ENCODE peak calls at places on chromosomes 6 and 20, in four cellular contexts. X, P, R and I are unnamed samples. For H3K27me3 and H3K36me3, the result is how much of the 10 kb centered on the place peaks cover.

GRCh38 chr6:110714143-110714542 is 101.1 kb downstream of the CDK19 start:
- DNase-seq in X (no peak), P (peak), R (no peak), I (no peak)

GRCh38 chr6:13427838-13428527 is 59.4 kb downstream of the GFOD1 start:
- DNase-seq in X (no peak), P (no peak), R (no peak), I (peak)

GRCh38 chr6:126252154-126252553 is 87.8 kb upstream of the CENPW start:
- DNase-seq in X (no peak), P (no peak), R (no peak), I (peak)

GRCh38 chr6:108156180-108156937 is 9.5 kb upstream of the NR2E1 start:
- DNase-seq in X (no peak), P (no peak), R (peak), I (peak)

GRCh38 chr6:34032856-34033255 is 113.0 kb downstream of the GRM4 start:
- DNase-seq in X (no peak), P (no peak), R (no peak), I (no peak)

GRCh38 chr20:59824711-59825562 is 108.5 kb downstream of the SYCP2 start:
- DNase-seq in X (no peak), P (no peak), R (no peak), I (peak)

GRCh38 chr6:39430968-39431523 is 108.5 kb upstream of the KCNK16 start:
- DNase-seq in X (peak), P (no peak), R (peak), I (peak)

GRCh38 chr6:112851141-112851540 is 504.0 kb downstream of the RFPL4B start:
- DNase-seq in X (no peak), P (no peak), R (no peak), I (no peak)

GRCh38 chr6:137715589-137716045 is 151.4 kb upstream of the TNFAIP3 start:
- DNase-seq in X (no peak), P (no peak), R (peak), I (no peak)

GRCh38 chr6:155770313-155770712 is 314.7 kb upstream of the NOX3 start:
- DNase-seq in X (no peak), P (no peak), R (no peak), I (no peak)

GRCh38 chr20:36852187-36852586 is 23.8 kb upstream of the TLDC2 start:
- DNase-seq in X (no peak), P (no peak), R (peak), I (no peak)

GRCh38 chr6:28252507-28252975 is 472 bp upstream of the ZKSCAN4 start:
- DNase-seq in X (no peak), P (no peak), R (no peak), I (peak)

GRCh38 chr6:170033666-170034065 is 257.2 kb downstream of the DLL1 start:
- DNase-seq in X (peak), P (no peak), R (no peak), I (no peak)

GRCh38 chr20:59822291-59823029 is 111.0 kb downstream of the SYCP2 start:
- DNase-seq in X (no peak), P (no peak), R (no peak), I (peak)

GRCh38 chr20:17762243-17762872 is 62.6 kb downstream of the BANF2 start:
- DNase-seq in X (no peak), P (no peak), R (no peak), I (no peak)

GRCh38 chr6:42984924-42985475 is 630 bp downstream of the PPP2R5D start:
- DNase-seq in X (no peak), P (peak), R (peak), I (peak)

GRCh38 chr6:136294621-136295020 is 5.0 kb upstream of the BCLAF1 start:
- DNase-seq in X (no peak), P (no peak), R (no peak), I (no peak)

GRCh38 chr6:29926795-29927427 is 15.4 kb upstream of the HLA-A start:
- DNase-seq in X (peak), P (peak), R (peak), I (peak)

GRCh38 chr6:113998811-113999210 is 27.9 kb upstream of the HDAC2 start:
- DNase-seq in X (no peak), P (no peak), R (no peak), I (no peak)

GRCh38 chr6:113995632-113996031 is 24.7 kb upstream of the HDAC2 start:
- DNase-seq in X (no peak), P (peak), R (peak), I (no peak)

GRCh38 chr6:113999284-113999683 is 28.3 kb upstream of the HDAC2 start:
- DNase-seq in X (no peak), P (no peak), R (no peak), I (no peak)

GRCh38 chr6:113997106-113997505 is 26.2 kb upstream of the HDAC2 start:
- DNase-seq in X (no peak), P (peak), R (peak), I (no peak)

DNA sequence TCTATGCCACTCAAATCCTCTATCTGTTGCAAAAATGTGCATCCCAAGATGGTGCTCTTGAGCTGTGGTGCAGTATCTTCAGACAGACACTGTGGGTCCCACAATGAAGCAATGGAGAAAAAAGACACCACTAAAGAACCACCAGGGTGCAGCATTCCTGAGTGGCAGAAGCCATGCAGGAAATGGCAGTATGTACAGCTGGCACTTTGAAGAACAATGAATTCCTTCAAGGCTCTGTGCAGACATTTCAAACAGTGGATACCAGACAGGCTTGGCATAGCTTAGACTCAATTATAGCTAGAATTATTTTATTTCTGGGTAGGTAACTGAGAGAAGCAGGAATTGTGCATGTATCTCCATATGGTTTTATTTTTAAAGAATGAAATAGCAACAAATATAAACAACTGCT is 24.0 kb upstream of the HDAC2 start:
- DNase-seq in X (no peak), P (peak), R (peak), I (peak)
- H3K4me3 ChIP-seq in X (no peak), P (no peak), R (peak), I (no peak)

GRCh38 chr6:37536462-37537225 is 37.0 kb upstream of the CCDC167 start:
- DNase-seq in X (no peak), P (no peak), R (no peak), I (peak)
- H3K27me3 ChIP-seq in X (half or more), P (half or more), R (half or more), I (under half)

GRCh38 chr6:147267658-147268057 is 63.4 kb downstream of the STXBP5 start:
- DNase-seq in X (no peak), P (no peak), R (no peak), I (no peak)
- H3K36me3 ChIP-seq in X (under half), P (under half), R (under half), I (under half)

GRCh38 chr6:17948725-17949124 is 38.7 kb downstream of the KIF13A start:
- DNase-seq in X (no peak), P (no peak), R (no peak), I (no peak)

GRCh38 chr6:17945111-17945510 is 42.3 kb downstream of the KIF13A start:
- DNase-seq in X (no peak), P (no peak), R (peak), I (no peak)

GRCh38 chr6:17941318-17941717 is 46.1 kb downstream of the KIF13A start:
- DNase-seq in X (no peak), P (no peak), R (no peak), I (no peak)

GRCh38 chr6:17949168-17949567 is 38.3 kb downstream of the KIF13A start:
- DNase-seq in X (no peak), P (no peak), R (no peak), I (no peak)

DNA sequence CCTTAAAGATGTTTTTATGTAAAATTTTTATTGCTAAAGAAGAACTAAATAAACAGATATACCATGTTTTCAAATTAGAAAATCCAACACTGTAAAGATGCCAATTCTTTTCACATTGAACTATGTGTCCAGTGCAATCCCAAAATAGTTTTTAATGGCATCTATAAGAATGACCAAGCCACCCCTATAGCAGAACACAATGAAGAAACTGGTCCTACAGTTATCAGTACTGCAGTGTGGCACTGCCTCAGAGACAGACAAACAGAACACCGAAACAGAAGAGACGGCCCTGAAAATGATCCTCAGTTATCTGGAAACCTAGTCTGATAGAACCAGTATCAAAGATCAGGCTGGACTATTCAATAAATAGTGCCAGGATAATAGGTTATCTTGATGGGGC is 41.9 kb downstream of the KIF13A start:
- DNase-seq in X (no peak), P (no peak), R (no peak), I (no peak)
- H3K4me3 ChIP-seq in X (no peak), P (no peak), R (peak), I (no peak)

DNA sequence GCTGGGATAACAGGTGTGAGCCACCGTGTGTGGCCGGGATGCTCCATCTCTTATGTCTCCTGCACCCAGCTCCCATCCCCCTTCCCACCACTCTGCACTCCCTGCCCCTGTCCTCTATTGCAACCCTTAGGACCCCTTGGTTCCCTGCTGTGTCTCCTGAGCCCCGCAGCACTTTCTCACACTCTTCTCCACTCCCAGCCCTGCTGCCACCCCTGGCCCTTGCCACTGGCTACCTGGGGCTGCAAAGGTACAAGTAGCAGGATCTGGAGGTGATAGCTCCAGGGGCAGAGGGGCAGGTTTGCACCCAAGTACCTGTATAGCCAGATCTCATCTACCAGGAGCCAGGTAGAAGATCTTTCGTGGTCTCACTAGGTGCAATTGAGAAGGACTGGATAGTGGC is 6.6 kb upstream of the CPXM1 start:
- DNase-seq in X (no peak), P (no peak), R (no peak), I (no peak)
- H3K27me3 ChIP-seq in X (half or more), P (under half), R (half or more), I (half or more)

GRCh38 chr20:47735412-47736400 is 49.6 kb downstream of the SULF2 start:
- DNase-seq in X (peak), P (peak), R (no peak), I (no peak)

GRCh38 chr20:47737923-47738322 is 47.4 kb downstream of the SULF2 start:
- DNase-seq in X (no peak), P (no peak), R (no peak), I (no peak)

GRCh38 chr20:47733892-47734291 is 51.4 kb downstream of the SULF2 start:
- DNase-seq in X (no peak), P (no peak), R (peak), I (no peak)

GRCh38 chr20:47736570-47737152 is 48.6 kb downstream of the SULF2 start:
- DNase-seq in X (no peak), P (no peak), R (no peak), I (no peak)

GRCh38 chr20:47734870-47735269 is 50.4 kb downstream of the SULF2 start:
- DNase-seq in X (no peak), P (no peak), R (no peak), I (no peak)
- H3K36me3 ChIP-seq in X (under half), P (under half), R (under half), I (under half)

GRCh38 chr20:48862279-48862678 is 34.5 kb upstream of the PREX1 start:
- DNase-seq in X (no peak), P (no peak), R (no peak), I (no peak)
- H3K4me3 ChIP-seq in X (no peak), P (no peak), R (no peak), I (no peak)

GRCh38 chr20:37904845-37905244 is 1.9 kb downstream of the VSTM2L start:
- DNase-seq in X (no peak), P (no peak), R (no peak), I (no peak)

GRCh38 chr20:37905969-37906613 is 3.2 kb downstream of the VSTM2L start:
- DNase-seq in X (no peak), P (no peak), R (no peak), I (no peak)

GRCh38 chr20:37907330-37907676 is 4.4 kb downstream of the VSTM2L start:
- DNase-seq in X (no peak), P (no peak), R (no peak), I (peak)

GRCh38 chr20:37911262-37911661 is 8.3 kb downstream of the VSTM2L start:
- DNase-seq in X (no peak), P (no peak), R (no peak), I (no peak)

DNA sequence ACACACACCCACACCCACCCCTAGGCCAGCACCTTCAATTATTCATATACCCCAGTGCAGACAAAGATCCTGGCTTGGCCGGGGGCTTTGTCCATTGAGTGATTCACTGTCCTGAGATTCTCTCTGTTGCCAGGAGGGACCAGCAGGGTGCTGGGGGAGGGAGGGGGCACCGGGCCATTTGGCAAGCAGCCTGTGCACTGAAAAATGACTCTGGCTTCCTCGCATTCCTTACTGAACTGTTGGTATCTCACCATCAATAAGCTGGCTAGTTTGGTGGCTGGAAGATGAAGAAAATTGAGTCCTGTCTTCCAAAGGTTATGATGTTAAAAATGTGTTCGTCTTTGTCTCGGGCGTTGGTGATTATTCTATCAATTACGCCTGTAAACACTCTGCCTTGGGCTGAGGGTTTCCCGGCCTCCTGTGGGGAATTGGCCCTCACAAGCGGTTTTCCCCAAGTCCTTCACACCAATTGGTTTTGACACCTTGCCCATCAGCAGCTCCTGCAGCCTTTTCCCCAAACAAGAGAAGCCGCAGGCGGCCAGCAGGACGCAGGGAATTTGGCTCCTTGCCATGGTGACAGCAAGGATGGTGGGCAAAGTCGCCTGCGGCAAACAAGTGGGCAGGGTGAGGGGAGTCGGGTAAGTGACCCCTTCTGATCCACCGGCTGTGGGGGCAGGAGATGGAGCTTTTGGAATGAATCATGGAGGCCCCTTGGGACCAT is 4.9 kb downstream of the VSTM2L start:
- DNase-seq in X (no peak), P (no peak), R (peak), I (peak)
- H3K27me3 ChIP-seq in X (under half), P (under half), R (under half), I (under half)